ENCODE peak calls at places on chromosomes 16 and 17, in seven cellular contexts. S, O, W, F, Q, J and R are unnamed samples.

GRCh38 chr17:9116861-9117568 is 95.7 kb downstream of the NTN1 start:
- DNase-seq in O (no peak), Q (no peak), F (no peak), S (no peak), J (no peak), W (no peak), R (no peak)

GRCh38 chr16:4679854-4680636 is 13.3 kb upstream of the NUDT16L1 start:
- DNase-seq in J (no peak), Q (no peak), F (peak), W (peak), O (peak), S (peak), R (no peak)

GRCh38 chr17:6290488-6291196 is 144.3 kb downstream of the AIPL1 start:
- DNase-seq in J (no peak), O (no peak), S (no peak), Q (no peak), W (no peak), F (no peak), R (no peak)

GRCh38 chr16:81632392-81633146 is 146.5 kb upstream of the PLCG2 start:
- DNase-seq in O (peak), F (no peak), J (peak), Q (no peak), W (no peak), S (no peak), R (no peak)

GRCh38 chr17:4407216-4407615 is 26.5 kb upstream of the SPNS3 start:
- DNase-seq in O (no peak), F (no peak), Q (no peak), J (no peak), S (no peak), W (peak), R (no peak)

GRCh38 chr16:17448640-17449638 is 21.8 kb downstream of the XYLT1 start:
- DNase-seq in S (no peak), F (no peak), W (no peak), Q (no peak), O (no peak), J (no peak), R (no peak)

GRCh38 chr16:60684002-60684401 is 1352.2 kb downstream of the CDH8 start:
- DNase-seq in J (no peak), Q (no peak), S (no peak), F (no peak), O (no peak), W (no peak), R (no peak)

GRCh38 chr17:76271669-76272540 is 6.8 kb downstream of the UBALD2 start:
- DNase-seq in J (peak), W (no peak), O (peak), S (no peak), F (no peak), Q (no peak), R (peak)

GRCh38 chr16:71273384-71273783 is 15.8 kb downstream of the CMTR2 start:
- DNase-seq in F (no peak), S (no peak), W (no peak), J (no peak), O (no peak), Q (no peak), R (no peak)

GRCh38 chr16:72443809-72444208 is 271.9 kb upstream of the PMFBP1 start:
- DNase-seq in Q (no peak), F (no peak), S (no peak), W (no peak), J (peak), O (no peak), R (no peak)

GRCh38 chr16:86994651-86995171 is 322.5 kb downstream of the C16orf95 start:
- DNase-seq in J (peak), Q (no peak), S (no peak), O (no peak), W (peak), F (no peak), R (no peak)

GRCh38 chr17:62797959-62798358 is 10.2 kb downstream of the MARCHF10 start:
- DNase-seq in W (no peak), F (no peak), O (no peak), S (no peak), J (peak), Q (no peak), R (no peak)

GRCh38 chr16:66652661-66653060 is 43.9 kb downstream of the CMTM4 start:
- DNase-seq in W (no peak), S (no peak), F (no peak), O (no peak), J (peak), Q (no peak), R (no peak)

GRCh38 chr16:84832488-84833141 is 12.8 kb downstream of the CRISPLD2 start:
- DNase-seq in S (no peak), Q (peak), W (peak), F (no peak), O (peak), J (peak), R (no peak)

GRCh38 chr17:81961087-81961514 is at the start of gene NOTUM:
- DNase-seq in J (peak), O (no peak), Q (no peak), F (peak), S (no peak), W (peak), R (no peak)

GRCh38 chr17:81486174-81486810 is 26.3 kb downstream of the ACTG1 start:
- DNase-seq in O (no peak), S (no peak), Q (no peak), W (no peak), F (no peak), J (no peak), R (no peak)

GRCh38 chr16:55282441-55282840 is 41.6 kb upstream of the IRX6 start:
- DNase-seq in W (no peak), O (no peak), F (no peak), J (no peak), Q (no peak), S (no peak), R (no peak)

GRCh38 chr16:31050280-31051030 is 17.1 kb downstream of the STX4 start:
- DNase-seq in J (peak), O (no peak), W (no peak), S (no peak), F (no peak), Q (no peak), R (no peak)

GRCh38 chr17:72135546-72136325 is 14.9 kb downstream of the SOX9 start:
- DNase-seq in W (peak), J (peak), F (no peak), S (no peak), Q (no peak), O (no peak), R (no peak)

GRCh38 chr17:33647976-33648375 is 354.9 kb upstream of the ASIC2 start:
- DNase-seq in S (peak), J (no peak), O (no peak), F (no peak), W (no peak), Q (no peak), R (no peak)

GRCh38 chr16:12629271-12629670 is 174.4 kb downstream of the CPPED1 start:
- DNase-seq in J (no peak), S (no peak), W (no peak), O (no peak), Q (no peak), F (no peak), R (no peak)

GRCh38 chr17:50318551-50319310 is 27.2 kb upstream of the XYLT2 start:
- DNase-seq in S (no peak), F (no peak), W (no peak), J (peak), O (no peak), Q (no peak), R (no peak)

GRCh38 chr16:64380751-64381150 is 741.1 kb downstream of the CDH11 start:
- DNase-seq in S (no peak), F (peak), O (no peak), W (no peak), Q (no peak), J (no peak), R (no peak)

GRCh38 chr17:9811086-9811485 is 10.8 kb downstream of the GSG1L2 start:
- DNase-seq in O (no peak), S (no peak), W (no peak), J (no peak), Q (no peak), F (no peak), R (no peak)

GRCh38 chr17:27247071-27247957 is 46.6 kb upstream of the WSB1 start:
- DNase-seq in F (no peak), S (peak), W (peak), Q (no peak), O (peak), J (peak), R (no peak)

GRCh38 chr17:76365256-76365903 is 11.7 kb upstream of the PRPSAP1 start:
- DNase-seq in O (no peak), J (peak), F (no peak), W (no peak), Q (no peak), S (no peak), R (no peak)

GRCh38 chr16:73054732-73055481 is 7.0 kb upstream of the ZFHX3 start:
- DNase-seq in Q (no peak), O (no peak), W (peak), S (no peak), F (no peak), J (peak), R (no peak)

GRCh38 chr16:82192665-82193064 is 22.6 kb upstream of the MPHOSPH6 start:
- DNase-seq in W (peak), O (no peak), Q (no peak), J (peak), S (no peak), F (no peak), R (no peak)

GRCh38 chr16:14015948-14016347 is 55.2 kb upstream of the MRTFB start:
- DNase-seq in J (peak), S (no peak), Q (no peak), W (peak), O (no peak), F (no peak), R (no peak)

GRCh38 chr17:64004218-64004770 is 6.1 kb downstream of the PRR29 start:
- DNase-seq in Q (no peak), S (no peak), J (no peak), W (no peak), F (no peak), O (no peak), R (no peak)

GRCh38 chr17:56699186-56699895 is 105.8 kb downstream of the NOG start:
- DNase-seq in O (peak), F (no peak), J (peak), S (no peak), Q (no peak), W (peak), R (no peak)

GRCh38 chr16:62752837-62753236 is 716.6 kb upstream of the CDH8 start:
- DNase-seq in S (no peak), J (no peak), F (peak), Q (no peak), O (no peak), W (no peak), R (no peak)

GRCh38 chr16:4544483-4544882 is 5.9 kb upstream of the CDIP1 start:
- DNase-seq in J (no peak), Q (no peak), O (no peak), F (peak), W (no peak), S (no peak), R (no peak)

GRCh38 chr16:72957303-72958277 is 90.3 kb downstream of the ZFHX3 start:
- DNase-seq in J (no peak), Q (no peak), W (no peak), O (no peak), F (no peak), S (no peak), R (no peak)

GRCh38 chr16:1791256-1791942 is 2.1 kb downstream of the IGFALS start:
- DNase-seq in S (no peak), Q (no peak), F (no peak), O (no peak), J (no peak), W (no peak), R (no peak)

GRCh38 chr17:77526259-77526711 is 385.5 kb downstream of the SEC14L1 start:
- DNase-seq in S (no peak), J (no peak), O (no peak), Q (no peak), W (no peak), F (no peak), R (no peak)

GRCh38 chr16:1900452-1900774 is 17.8 kb downstream of the HS3ST6 start:
- DNase-seq in W (no peak), Q (no peak), F (no peak), S (no peak), O (no peak), J (no peak), R (no peak)

DNA sequence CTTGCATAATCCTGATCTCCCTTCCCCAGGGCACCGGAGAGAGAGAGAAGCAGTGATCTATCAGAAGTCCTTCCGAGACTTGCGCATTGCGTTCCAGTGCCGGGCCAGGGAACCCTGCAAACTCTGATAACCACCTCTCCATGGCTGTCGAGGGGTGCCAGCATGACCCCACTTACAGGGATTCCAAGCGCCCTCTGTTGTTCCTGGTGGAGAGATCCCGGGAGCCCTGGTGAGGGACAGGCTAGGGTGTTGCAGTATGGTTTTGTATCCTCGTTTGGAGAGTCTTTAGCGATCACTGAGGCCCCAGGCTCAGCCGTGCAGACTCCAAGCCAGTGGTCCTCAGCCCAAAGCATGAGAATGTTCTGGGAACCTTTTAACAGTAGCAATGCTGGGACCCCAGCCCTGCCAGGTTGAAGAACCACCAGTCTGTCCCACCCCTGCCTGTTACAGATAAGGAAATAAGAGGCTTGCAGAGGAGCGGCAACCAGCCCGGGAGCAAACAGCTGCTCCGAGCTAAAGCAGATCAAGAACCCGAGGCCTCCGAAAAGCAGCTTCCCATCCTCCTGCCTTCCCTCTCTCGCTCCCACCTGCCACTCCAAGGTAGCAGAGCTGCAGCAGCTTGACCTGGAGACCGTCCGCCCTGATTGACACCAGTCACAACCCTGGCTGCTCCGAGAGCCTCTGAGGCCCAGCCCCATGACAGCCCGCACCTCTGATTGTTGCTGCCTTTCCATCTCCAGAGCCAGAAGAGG is 150.3 kb upstream of the RPL38 start:
- DNase-seq in S (no peak), O (no peak), Q (no peak), F (no peak), W (no peak), J (no peak), R (no peak)
- TF ChIP-seq CTCF in S (no peak), O (no peak), Q (no peak), F (peak), W (no peak), J (no peak), R (no peak)

GRCh38 chr16:23634461-23635036 is 6.6 kb downstream of the PALB2 start:
- DNase-seq in W (no peak), Q (no peak), J (no peak), O (no peak), S (no peak), F (no peak), R (no peak)

GRCh38 chr16:23624092-23624491 is 17.0 kb downstream of the PALB2 start:
- DNase-seq in J (no peak), Q (no peak), W (no peak), S (no peak), O (no peak), F (no peak), R (no peak)

DNA sequence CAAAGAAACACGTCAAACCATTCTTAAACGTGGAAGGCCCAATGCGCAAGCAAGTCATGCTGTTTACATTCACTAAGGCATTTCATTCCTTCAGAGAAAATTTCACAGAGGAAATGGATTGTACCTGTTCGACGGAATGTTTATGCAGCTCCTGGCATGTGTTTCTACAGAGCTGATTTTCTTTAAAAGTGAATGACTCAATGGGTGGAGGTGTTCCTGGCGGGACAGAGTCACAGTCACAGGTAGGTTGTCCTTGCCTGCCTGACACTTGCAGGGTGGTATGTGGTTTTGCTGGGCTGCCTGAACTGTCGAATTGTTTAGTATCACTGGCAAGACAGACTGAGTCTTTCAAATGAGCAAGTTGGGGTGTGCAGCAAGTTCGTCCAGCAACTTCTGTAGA is 11.6 kb downstream of the PALB2 start:
- DNase-seq in F (no peak), J (no peak), W (no peak), O (no peak), Q (no peak), S (no peak), R (no peak)
- H3K4me3 ChIP-seq in F (no peak), J (no peak), W (no peak), O (no peak), Q (no peak), S (no peak), R (no peak)

DNA sequence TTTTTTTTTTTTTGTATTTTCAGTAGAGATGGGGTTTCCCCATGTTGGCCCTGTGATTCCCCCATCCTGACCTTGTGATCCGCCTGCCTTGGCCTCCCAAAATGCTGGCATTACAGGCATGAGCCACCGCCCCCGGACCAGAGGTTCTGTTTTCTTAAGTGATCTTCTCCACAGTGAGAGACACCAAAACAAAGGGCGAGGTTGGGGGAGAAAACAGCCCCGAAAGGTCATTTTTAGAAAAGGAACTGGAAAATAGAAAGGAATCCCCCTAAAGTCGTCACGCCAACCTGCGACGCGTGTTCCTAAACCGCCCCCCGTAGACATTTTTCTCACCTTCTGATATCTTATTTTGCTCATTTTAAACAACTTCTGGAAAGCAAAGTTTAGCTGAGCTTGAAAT is 6.1 kb upstream of the AXIN2 start:
- DNase-seq in J (no peak), Q (no peak), W (no peak), F (no peak), S (no peak), O (no peak), R (no peak)
- TF ChIP-seq CTCF in J (no peak), Q (no peak), W (no peak), F (no peak), S (no peak), O (no peak), R (no peak)

DNA sequence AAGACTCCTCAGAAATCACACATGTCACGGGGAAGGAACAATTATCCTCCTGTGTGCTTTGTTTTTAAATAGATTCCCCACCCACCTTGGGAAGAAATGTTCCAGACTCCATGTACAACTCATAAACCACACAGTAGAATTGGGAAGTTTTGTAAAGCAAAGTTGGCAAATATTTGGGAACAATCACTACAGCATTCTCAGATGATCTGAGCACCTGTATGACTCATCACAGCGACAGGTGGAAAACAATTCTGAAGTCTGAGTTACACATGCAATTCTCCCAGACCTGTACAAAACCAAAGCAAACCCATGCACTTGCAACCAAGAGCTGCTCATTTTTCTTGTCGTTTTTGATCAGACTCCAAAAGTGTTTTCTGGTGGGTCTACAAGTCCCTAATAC is 14.4 kb upstream of the MYLK3 start:
- DNase-seq in Q (no peak), J (no peak), S (no peak), O (no peak), F (no peak), W (no peak), R (no peak)
- H3K4me3 ChIP-seq in Q (no peak), J (no peak), S (no peak), O (no peak), F (no peak), W (no peak), R (no peak)

GRCh38 chr17:40433551-40434384 is 9.5 kb upstream of the IGFBP4 start:
- DNase-seq in W (peak), S (no peak), Q (no peak), F (peak), O (no peak), J (no peak), R (no peak)
- TF ChIP-seq CTCF in W (peak), S (peak), Q (peak), F (peak), O (no peak), J (peak), R (peak)

GRCh38 chr17:32604966-32605365 is 118.2 kb downstream of the CDK5R1 start:
- DNase-seq in J (no peak), W (no peak), F (no peak), O (no peak), Q (no peak), S (no peak), R (no peak)

GRCh38 chr17:32608267-32608666 is 121.5 kb downstream of the CDK5R1 start:
- DNase-seq in O (no peak), J (no peak), W (no peak), Q (no peak), S (no peak), F (no peak), R (no peak)

GRCh38 chr17:32610943-32611342 is 124.2 kb downstream of the CDK5R1 start:
- DNase-seq in O (no peak), Q (no peak), W (no peak), S (peak), J (no peak), F (no peak), R (no peak)

GRCh38 chr17:32609085-32609484 is 122.3 kb downstream of the CDK5R1 start:
- DNase-seq in Q (no peak), F (peak), S (no peak), O (peak), W (no peak), J (no peak), R (peak)

DNA sequence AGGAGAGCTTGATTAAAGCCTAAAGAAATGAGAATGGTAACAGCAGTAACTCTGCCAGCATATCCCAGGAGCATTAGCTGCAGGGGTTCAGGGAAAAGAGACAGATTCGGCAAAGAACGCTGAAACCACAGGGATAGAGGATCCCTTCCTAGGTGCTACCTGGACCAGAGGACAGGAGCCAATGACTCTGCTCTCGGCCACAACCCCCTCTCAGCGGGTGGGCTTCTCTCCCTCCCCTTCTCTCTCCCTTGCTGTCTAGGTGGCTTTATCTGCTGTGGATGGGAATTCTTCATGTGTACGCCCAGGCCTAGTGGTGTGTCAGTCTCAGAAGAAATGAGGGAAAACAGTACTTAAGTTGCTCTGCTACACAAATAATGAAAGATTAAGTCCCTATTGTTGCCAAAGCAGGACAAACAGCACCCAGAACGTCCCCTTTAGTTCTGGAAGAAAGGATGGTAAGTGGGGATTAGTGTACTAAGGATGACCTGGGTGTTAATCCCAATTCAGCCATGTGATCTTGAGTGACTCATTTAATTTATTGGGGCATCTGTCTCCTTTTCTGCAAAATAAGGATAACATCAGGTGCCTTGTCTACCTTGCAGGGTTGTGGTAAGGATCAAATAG is 123.3 kb downstream of the CDK5R1 start:
- DNase-seq in W (no peak), F (no peak), J (no peak), O (no peak), Q (no peak), S (no peak), R (no peak)
- H3K4me3 ChIP-seq in W (no peak), F (no peak), J (no peak), O (no peak), Q (no peak), S (no peak), R (no peak)

GRCh38 chr16:3347586-3347985 is 8.1 kb upstream of the OR2C1 start:
- DNase-seq in W (no peak), F (no peak), O (no peak), J (no peak), Q (no peak), S (no peak), R (no peak)
- TF ChIP-seq CTCF in W (no peak), F (no peak), O (no peak), J (no peak), Q (no peak), S (no peak), R (no peak)